ENCODE peak calls at places on chromosomes 16 and 17, in five cellular contexts. X, N, Z, J and U are unnamed samples.
A peak's percentile ranks its signal among the peaks of the same experiment; 100 is the strongest.

GRCh38 chr16:79076039-79076767 is 524.3 kb downstream of the MAF start:
- DNase-seq in X (no peak), N (no peak), Z (no peak), J (no peak), U (no peak)

GRCh38 chr16:73113326-73113720 is 65.4 kb upstream of the ZFHX3 start:
- DNase-seq in X (no peak), N (no peak), Z (peak; percentile 70), J (no peak), U (no peak)

GRCh38 chr16:55125818-55126385 is 195.2 kb downstream of the IRX5 start:
- DNase-seq in X (no peak), N (no peak), Z (no peak), J (no peak), U (no peak)

GRCh38 chr17:2687074-2687418 is 24.5 kb downstream of the CLUH start:
- DNase-seq in X (no peak), N (no peak), Z (no peak), J (no peak), U (no peak)

GRCh38 chr17:80034977-80035686 is 540 bp downstream of the TBC1D16 start:
- DNase-seq in X (peak; percentile 35), N (no peak), Z (peak; percentile 38), J (no peak), U (no peak)

GRCh38 chr17:70089513-70090148 is 14.6 kb downstream of the KCNJ16 start:
- DNase-seq in X (no peak), N (no peak), Z (no peak), J (no peak), U (no peak)

GRCh38 chr17:38751144-38751802 is 1.3 kb upstream of the PSMB3 start:
- DNase-seq in X (no peak), N (no peak), Z (peak; percentile 40), J (no peak), U (peak; percentile 43)

GRCh38 chr17:1109606-1110523 is 69.9 kb downstream of the ABR start:
- DNase-seq in X (peak; percentile 70), N (no peak), Z (no peak), J (no peak), U (peak; percentile 58)

GRCh38 chr17:8060274-8060673 is 21.4 kb downstream of the ALOX15B start:
- DNase-seq in X (no peak), N (peak; percentile 40), Z (peak; percentile 80), J (peak; percentile 72), U (peak; percentile 60)

GRCh38 chr16:2207872-2208271 is 2.6 kb downstream of the MLST8 start:
- DNase-seq in X (no peak), N (no peak), Z (no peak), J (no peak), U (no peak)

GRCh38 chr16:72666267-72666666 is 381.7 kb downstream of the ZFHX3 start:
- DNase-seq in X (no peak), N (no peak), Z (peak; percentile 17), J (no peak), U (no peak)

GRCh38 chr17:65674246-65675045 is 113.0 kb upstream of the AXIN2 start:
- DNase-seq in X (no peak), N (no peak), Z (peak; percentile 69), J (no peak), U (no peak)

GRCh38 chr16:87461466-87461975 is 31.3 kb downstream of the ZCCHC14 start:
- DNase-seq in X (peak; percentile 50), N (peak; percentile 37), Z (peak; percentile 33), J (no peak), U (peak; percentile 86)

GRCh38 chr17:8821446-8822105 is 22.4 kb upstream of the MFSD6L start:
- DNase-seq in X (no peak), N (no peak), Z (no peak), J (no peak), U (no peak)

GRCh38 chr17:73719588-73720071 is 75.4 kb upstream of the SDK2 start:
- DNase-seq in X (peak; percentile 55), N (no peak), Z (peak; percentile 5), J (peak; percentile 94), U (no peak)

GRCh38 chr17:66589892-66590291 is 245.0 kb upstream of the CACNG5 start:
- DNase-seq in X (no peak), N (no peak), Z (no peak), J (no peak), U (no peak)

GRCh38 chr17:17820046-17820445 is 16.7 kb downstream of the SREBF1 start:
- DNase-seq in X (no peak), N (no peak), Z (no peak), J (no peak), U (no peak)
- H3K27ac ChIP-seq in X (no peak overlapping the region), N (no peak overlapping the region), Z (no peak overlapping the region), J (peak overlapping the region; percentile 61), U (no peak overlapping the region)

DNA sequence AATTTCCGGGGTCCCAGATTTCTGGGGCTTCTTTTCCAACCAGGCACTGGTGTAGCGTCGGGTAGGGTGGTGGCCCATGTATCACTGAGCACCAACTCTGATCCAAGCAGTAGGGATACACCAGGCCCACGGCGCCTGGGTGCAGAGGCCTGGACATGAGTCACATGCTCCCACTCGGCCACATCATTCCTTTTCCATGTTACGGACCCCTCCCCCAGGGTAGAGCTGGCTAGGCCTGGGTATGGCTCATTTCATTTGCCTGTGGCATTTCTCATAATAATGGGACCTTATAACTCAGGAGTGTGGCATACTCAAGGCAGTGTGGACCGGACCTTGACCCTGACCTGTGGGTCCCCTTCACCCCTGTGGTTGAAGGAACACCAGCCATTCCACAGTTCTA is 18.0 kb upstream of the NDRG4 start:
- DNase-seq in X (no peak), N (no peak), Z (no peak), J (no peak), U (no peak)
- H3K27ac ChIP-seq in X (peak overlapping the region; percentile 59), N (no peak overlapping the region), Z (no peak overlapping the region), J (no peak overlapping the region), U (no peak overlapping the region)

GRCh38 chr17:17561408-17562144 is 29.9 kb downstream of the PEMT start:
- DNase-seq in X (peak; percentile 47), N (no peak), Z (no peak), J (no peak), U (no peak)

GRCh38 chr17:17560167-17560566 is 31.3 kb downstream of the PEMT start:
- DNase-seq in X (no peak), N (no peak), Z (no peak), J (no peak), U (no peak)

GRCh38 chr17:17560975-17561374 is 30.5 kb downstream of the PEMT start:
- DNase-seq in X (no peak), N (no peak), Z (no peak), J (no peak), U (no peak)

GRCh38 chr17:17563530-17563929 is 28.0 kb downstream of the PEMT start:
- DNase-seq in X (no peak), N (no peak), Z (no peak), J (no peak), U (no peak)

DNA sequence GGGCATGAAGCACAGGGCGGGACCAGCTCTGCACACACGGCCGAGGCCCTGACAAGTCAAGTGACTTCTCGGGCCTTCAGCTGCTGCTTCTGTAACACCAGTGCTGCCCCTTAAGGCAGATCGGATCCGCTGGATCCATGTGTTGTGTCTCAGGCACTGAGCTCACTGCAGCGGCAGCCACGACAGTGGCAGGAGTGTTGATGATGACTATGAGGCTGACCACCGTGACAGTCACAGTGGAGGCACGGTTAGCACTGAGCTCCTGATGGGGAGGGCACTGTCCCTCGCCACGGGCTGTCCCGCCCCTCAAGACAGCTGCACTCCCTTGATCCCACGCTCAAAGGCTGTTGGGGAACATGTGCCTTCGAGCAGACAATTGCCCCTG is 29.4 kb downstream of the PEMT start:
- DNase-seq in X (no peak), N (no peak), Z (no peak), J (no peak), U (no peak)
- H3K27ac ChIP-seq in X (peak overlapping the region; percentile 19), N (no peak overlapping the region), Z (no peak overlapping the region), J (no peak overlapping the region), U (no peak overlapping the region)

DNA sequence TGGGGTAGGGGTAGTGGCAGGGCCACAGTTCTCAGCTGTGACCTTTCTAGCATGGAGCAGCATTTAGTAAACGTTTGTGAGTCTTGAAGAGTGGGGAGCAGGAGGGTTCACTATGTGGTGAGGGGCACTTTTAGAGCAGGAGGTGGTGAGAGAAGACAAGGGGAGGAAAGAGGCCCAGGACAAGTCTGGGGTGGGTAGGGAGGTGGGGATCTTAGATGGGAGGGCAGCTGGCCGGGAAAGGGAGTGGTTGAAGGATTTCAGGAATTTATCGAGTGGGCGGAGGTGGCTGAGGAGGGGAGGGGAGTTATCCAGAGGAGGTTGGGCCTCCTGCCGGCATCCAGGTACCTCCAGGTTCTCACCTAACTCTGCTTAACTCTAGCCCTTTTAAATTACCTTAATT is 1.9 kb downstream of the CLEC16A start:
- DNase-seq in X (no peak), N (no peak), Z (peak; percentile 27), J (no peak), U (no peak)
- H3K27ac ChIP-seq in X (no peak overlapping the region), N (no peak overlapping the region), Z (peak overlapping the region; percentile 24), J (no peak overlapping the region), U (no peak overlapping the region)

GRCh38 chr16:4933433-4933832 is 3.5 kb downstream of the PPL start:
- DNase-seq in X (no peak), N (no peak), Z (no peak), J (no peak), U (no peak)

GRCh38 chr16:4934591-4934990 is 2.4 kb downstream of the PPL start:
- DNase-seq in X (no peak), N (no peak), Z (no peak), J (no peak), U (no peak)

GRCh38 chr16:4933871-4934395 is 3.0 kb downstream of the PPL start:
- DNase-seq in X (no peak), N (no peak), Z (no peak), J (no peak), U (no peak)

GRCh38 chr16:4928227-4928626 is 8.7 kb downstream of the PPL start:
- DNase-seq in X (no peak), N (no peak), Z (no peak), J (no peak), U (no peak)

GRCh38 chr16:4931381-4931780 is 5.6 kb downstream of the PPL start:
- DNase-seq in X (no peak), N (no peak), Z (no peak), J (no peak), U (no peak)
- H3K27ac ChIP-seq in X (no peak overlapping the region), N (no peak overlapping the region), Z (no peak overlapping the region), J (no peak overlapping the region), U (no peak overlapping the region)

DNA sequence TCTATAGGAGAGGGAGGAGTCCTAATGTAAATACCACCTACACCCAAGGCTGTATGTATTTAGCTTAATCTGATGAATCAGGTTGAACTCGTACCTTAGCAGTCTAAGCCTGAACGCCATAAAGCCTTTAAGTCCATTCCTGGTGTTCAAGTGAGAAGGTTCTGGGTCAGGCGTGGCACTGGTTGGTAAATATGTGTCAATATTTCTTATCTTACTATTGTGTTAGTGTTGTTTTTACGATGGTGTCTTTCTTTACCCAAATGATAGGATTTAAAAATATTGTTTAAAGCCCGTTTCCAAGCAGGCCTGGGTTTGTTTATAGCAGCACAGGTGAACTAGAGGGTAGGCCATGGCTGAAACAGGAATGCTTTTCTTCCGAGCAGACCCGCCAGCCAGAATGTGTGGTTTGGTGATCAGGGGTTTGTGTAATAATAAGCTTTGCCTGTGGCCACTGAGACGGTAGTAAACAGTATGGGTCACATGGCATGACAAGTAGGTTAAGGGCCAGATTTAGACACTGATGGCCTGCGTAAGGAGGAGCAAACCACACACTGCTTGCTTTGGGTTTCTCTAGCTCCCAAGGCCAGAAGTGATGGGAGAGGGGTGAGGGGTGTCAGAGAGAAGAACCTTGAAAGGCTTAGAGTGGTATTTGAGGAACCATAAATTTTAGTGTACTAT is 3.3 kb downstream of the TMEM94 start:
- DNase-seq in X (no peak), N (no peak), Z (no peak), J (no peak), U (no peak)
- H3K27ac ChIP-seq in X (peak overlapping the region; percentile 69), N (no peak overlapping the region), Z (peak overlapping the region; percentile 65), J (peak overlapping the region; percentile 59), U (peak overlapping the region; percentile 35)